ENCODE peak calls at places on chromosomes 5 and 9, in five cellular contexts. U is choroid plexus epithelial cell; P is fibroblast of the aortic adventitia; E is activated CD8-positive, alpha-beta T cell treated with anti-CD3 and anti-CD28 coated beads for 36 hours; L is PC-9. A is an unnamed sample.

GRCh38 chr5:171336486-171337206 is 27.6 kb downstream of the TLX3 start:
- DNase-seq in U (peak), P (peak), E (peak), L (peak), A (no peak)

GRCh38 chr5:126234563-126235195 is 188.5 kb upstream of the GRAMD2B start:
- DNase-seq in U (peak), P (peak), E (peak), L (no peak), A (peak)

GRCh38 chr5:89313804-89314588 is 431.0 kb upstream of the MEF2C start:
- DNase-seq in U (peak), P (peak), E (peak), L (no peak), A (peak)

GRCh38 chr5:164000241-164000640 is 494.8 kb downstream of the MAT2B start:
- DNase-seq in U (peak), P (no peak), E (no peak), L (no peak), A (no peak)

GRCh38 chr9:88537743-88538055 is 2.7 kb downstream of the NXNL2 start:
- DNase-seq in U (peak), P (peak), E (peak), L (no peak), A (no peak)

GRCh38 chr5:132010645-132011560 is 555 bp downstream of the ACSL6 start:
- DNase-seq in U (no peak), P (no peak), E (no peak), L (no peak), A (peak)

GRCh38 chr5:133240425-133241091 is 188.7 kb downstream of the HSPA4 start:
- DNase-seq in U (peak), P (peak), E (peak), L (peak), A (peak)

GRCh38 chr5:76290321-76290757 is 112.7 kb upstream of the IQGAP2 start:
- DNase-seq in U (no peak), P (no peak), E (no peak), L (peak), A (no peak)

GRCh38 chr5:35598707-35599370 is 18.8 kb upstream of the SPEF2 start:
- DNase-seq in U (peak), P (no peak), E (no peak), L (no peak), A (no peak)

GRCh38 chr5:170307575-170308465 is 10.2 kb upstream of the LCP2 start:
- DNase-seq in U (peak), P (peak), E (no peak), L (peak), A (peak)

GRCh38 chr5:36505021-36505420 is 101.4 kb upstream of the SLC1A3 start:
- DNase-seq in U (no peak), P (no peak), E (no peak), L (no peak), A (no peak)

GRCh38 chr5:51380603-51381207 is 2.5 kb upstream of the ISL1 start:
- DNase-seq in U (peak), P (peak), E (peak), L (no peak), A (peak)

GRCh38 chr5:13350754-13351153 is 593.7 kb downstream of the DNAH5 start:
- DNase-seq in U (no peak), P (peak), E (no peak), L (no peak), A (no peak)

GRCh38 chr9:91948061-91948422 is 2.0 kb downstream of the ROR2 start:
- DNase-seq in U (peak), P (peak), E (no peak), L (no peak), A (no peak)

GRCh38 chr9:34547960-34548603 is 25.3 kb upstream of the ENHO start:
- DNase-seq in U (peak), P (peak), E (peak), L (no peak), A (peak)

GRCh38 chr5:74542477-74542876 is 98.1 kb downstream of the ENC1 start:
- DNase-seq in U (peak), P (no peak), E (no peak), L (peak), A (no peak)

GRCh38 chr9:90773593-90773992 is 28.0 kb upstream of the SYK start:
- DNase-seq in U (no peak), P (no peak), E (no peak), L (no peak), A (no peak)

GRCh38 chr9:121222524-121223171 is 21.0 kb upstream of the RAB14 start:
- DNase-seq in U (peak), P (peak), E (no peak), L (no peak), A (no peak)

GRCh38 chr5:179163236-179164155 is 103.3 kb downstream of the ZNF354C start:
- DNase-seq in U (no peak), P (no peak), E (no peak), L (no peak), A (no peak)

GRCh38 chr5:54514269-54514668 is 3.3 kb upstream of the SNX18 start:
- DNase-seq in U (no peak), P (no peak), E (peak), L (no peak), A (no peak)

GRCh38 chr5:41527201-41527779 is 16.9 kb upstream of the PLCXD3 start:
- DNase-seq in U (peak), P (peak), E (no peak), L (peak), A (no peak)

GRCh38 chr9:125513634-125514413 is 193.2 kb downstream of the MAPKAP1 start:
- DNase-seq in U (peak), P (peak), E (peak), L (peak), A (peak)

GRCh38 chr5:125961150-125961549 is 462.1 kb upstream of the GRAMD2B start:
- DNase-seq in U (no peak), P (no peak), E (peak), L (no peak), A (no peak)

GRCh38 chr5:148733601-148734438 is 79.5 kb upstream of the HTR4 start:
- DNase-seq in U (peak), P (peak), E (peak), L (peak), A (peak)

GRCh38 chr5:134059758-134060495 is 54.6 kb upstream of the TCF7 start:
- DNase-seq in U (no peak), P (no peak), E (no peak), L (no peak), A (no peak)

GRCh38 chr9:134776080-134776796 is 104.4 kb upstream of the FCN2 start:
- DNase-seq in U (peak), P (peak), E (no peak), L (peak), A (no peak)

GRCh38 chr5:173612948-173613347 is 3.5 kb downstream of the BOD1 start:
- DNase-seq in U (peak), P (peak), E (no peak), L (no peak), A (no peak)

GRCh38 chr9:4519604-4520003 is 29.3 kb downstream of the SLC1A1 start:
- DNase-seq in U (no peak), P (no peak), E (peak), L (no peak), A (peak)

GRCh38 chr5:113965225-113965624 is 396.6 kb upstream of the KCNN2 start:
- DNase-seq in U (no peak), P (no peak), E (no peak), L (no peak), A (no peak)

GRCh38 chr9:91037511-91038482 is 236.2 kb downstream of the SYK start:
- DNase-seq in U (peak), P (peak), E (peak), L (peak), A (no peak)

GRCh38 chr5:104045987-104046386 is 483.4 kb upstream of the NUDT12 start:
- DNase-seq in U (no peak), P (no peak), E (no peak), L (no peak), A (no peak)

GRCh38 chr5:104053057-104053666 is 490.6 kb upstream of the NUDT12 start:
- DNase-seq in U (no peak), P (no peak), E (no peak), L (no peak), A (no peak)

GRCh38 chr5:104048231-104048630 is 485.6 kb upstream of the NUDT12 start:
- DNase-seq in U (peak), P (no peak), E (no peak), L (no peak), A (peak)

GRCh38 chr5:104049752-104050151 is 487.2 kb upstream of the NUDT12 start:
- DNase-seq in U (no peak), P (no peak), E (no peak), L (no peak), A (no peak)
- TF ChIP-seq CTCF in U (no peak), P (no peak), E (no peak), L (no peak), A (no peak)

GRCh38 chr9:135812961-135813360 is 94.4 kb downstream of the CAMSAP1 start:
- DNase-seq in U (no peak), P (no peak), E (no peak), L (no peak), A (no peak)
- TF ChIP-seq CTCF in U (no peak), P (no peak), E (no peak), L (no peak), A (no peak)

DNA sequence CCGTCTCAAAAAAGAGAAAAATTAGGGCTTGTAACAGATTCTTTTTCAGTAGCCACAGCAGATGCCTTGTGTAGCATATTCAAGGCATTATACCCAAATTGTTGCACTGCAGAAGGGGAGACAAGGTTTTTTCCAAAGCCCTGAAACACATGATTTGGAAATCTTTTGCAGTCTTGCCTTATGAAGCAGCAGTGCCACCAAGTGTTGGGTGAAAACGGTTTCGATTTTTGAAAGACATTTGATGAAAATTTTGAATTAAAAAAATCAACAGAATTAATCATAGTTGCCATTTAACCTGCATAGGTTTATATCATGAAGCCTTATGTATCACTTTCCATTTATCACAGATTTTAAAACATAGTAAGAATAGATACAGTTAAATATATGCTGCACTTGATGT is 479.5 kb downstream of the TAF11L14 start:
- DNase-seq in U (peak), P (peak), E (no peak), L (no peak), A (no peak)
- TF ChIP-seq CTCF in U (peak), P (no peak), E (no peak), L (peak), A (no peak)

DNA sequence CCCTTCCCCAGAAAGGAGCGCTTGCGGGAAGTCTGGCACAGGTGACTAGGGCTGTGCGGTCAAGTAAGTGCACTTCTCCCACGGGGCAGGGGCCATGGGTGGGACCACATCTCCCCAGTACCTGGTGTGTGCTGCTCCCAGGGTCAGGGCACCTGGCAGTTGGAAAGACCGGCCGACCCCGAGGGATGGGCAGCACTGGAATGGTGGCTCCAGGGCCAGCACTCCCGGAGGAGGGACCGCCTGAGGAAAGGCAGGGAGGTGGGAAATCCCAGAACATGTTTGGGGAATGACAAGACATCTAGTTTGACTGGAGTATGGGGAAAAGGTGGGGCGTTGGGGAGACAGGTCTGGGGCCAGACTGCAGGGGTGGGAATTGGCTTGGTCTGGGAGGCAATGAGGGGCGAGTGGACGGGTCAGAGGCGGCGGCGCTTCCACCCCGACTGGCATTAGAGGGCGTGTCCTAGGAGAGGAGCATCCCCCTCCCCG is 699 bp upstream of the GLIPR2 start:
- DNase-seq in U (no peak), P (no peak), E (no peak), L (no peak), A (no peak)
- TF ChIP-seq CTCF in U (no peak), P (no peak), E (no peak), L (no peak), A (no peak)

GRCh38 chr5:138491669-138492551 is 26.6 kb downstream of the EGR1 start:
- DNase-seq in U (peak), P (peak), E (peak), L (peak), A (peak)
- TF ChIP-seq CTCF in U (peak), P (no peak), E (no peak), L (no peak), A (no peak)

DNA sequence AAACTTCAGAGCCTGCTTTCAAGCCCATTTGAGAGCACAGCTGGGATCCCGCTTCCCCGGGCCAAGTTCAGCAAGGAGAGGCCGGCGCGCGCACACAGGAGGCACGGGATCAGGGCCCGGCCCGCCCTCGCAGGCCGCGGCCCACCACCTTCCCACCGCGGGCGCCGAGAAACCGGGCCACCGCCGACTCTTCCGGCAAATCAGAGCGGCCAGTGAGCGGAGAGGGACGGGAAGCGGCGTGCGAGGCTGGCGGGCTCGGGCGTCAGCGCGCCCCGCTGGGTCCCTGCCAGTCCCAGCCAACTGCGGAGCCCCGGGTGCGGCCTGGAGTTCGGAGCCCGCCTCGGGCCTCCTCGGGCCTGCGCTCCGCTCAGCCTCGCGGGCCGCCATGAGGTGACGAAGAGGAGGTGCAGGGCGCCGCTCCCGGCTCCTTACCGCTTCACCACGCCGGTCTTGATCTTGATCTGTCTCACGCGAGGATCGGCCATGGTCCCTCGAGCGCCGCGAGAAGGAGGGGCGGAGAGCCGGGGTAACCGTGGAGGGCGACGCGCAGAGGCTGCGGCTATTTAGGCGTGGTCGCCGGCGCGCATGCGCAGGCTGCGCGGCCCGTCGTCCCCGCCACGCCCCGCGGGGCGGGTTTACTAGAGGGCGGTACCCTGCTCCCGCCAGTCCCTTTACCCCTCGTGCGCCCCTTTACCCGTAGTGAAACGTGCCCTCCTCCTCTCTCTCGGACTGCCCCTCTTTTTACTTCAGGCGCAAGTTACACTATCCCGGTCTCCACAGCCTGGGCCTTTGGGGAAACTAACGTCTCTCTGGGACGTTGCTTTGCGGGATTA is at the start of gene TBCA:
- DNase-seq in U (peak), P (peak), E (peak), L (peak), A (peak)
- TF ChIP-seq CTCF in U (peak), P (peak), E (no peak), L (peak), A (peak)

GRCh38 chr9:112969730-112970129 is 42.3 kb downstream of the ZNF883 start:
- DNase-seq in U (no peak), P (no peak), E (no peak), L (no peak), A (no peak)

GRCh38 chr9:112970939-112971338 is 41.1 kb downstream of the ZNF883 start:
- DNase-seq in U (peak), P (no peak), E (no peak), L (no peak), A (no peak)

DNA sequence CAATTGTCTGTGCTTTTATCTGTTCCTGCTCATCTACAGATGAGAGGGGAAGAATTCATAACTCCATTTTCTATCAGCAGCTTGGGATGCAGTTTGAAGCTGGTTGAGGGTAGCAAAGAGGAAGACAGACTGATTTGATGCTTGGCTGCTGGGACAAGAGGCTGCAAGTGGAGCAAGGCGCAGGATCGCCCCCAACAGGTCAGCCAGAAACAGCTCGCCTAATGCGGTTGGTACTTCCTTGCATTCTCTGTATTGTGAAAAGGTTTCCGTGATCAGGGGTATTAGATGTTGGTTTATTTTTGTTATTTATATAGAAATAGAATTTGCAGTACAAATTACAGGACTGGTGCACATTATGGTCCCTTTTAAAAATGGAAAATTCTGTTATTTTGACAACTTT is 40.6 kb downstream of the ZNF883 start:
- DNase-seq in U (peak), P (peak), E (peak), L (no peak), A (no peak)
- TF ChIP-seq CTCF in U (peak), P (peak), E (no peak), L (peak), A (peak)

DNA sequence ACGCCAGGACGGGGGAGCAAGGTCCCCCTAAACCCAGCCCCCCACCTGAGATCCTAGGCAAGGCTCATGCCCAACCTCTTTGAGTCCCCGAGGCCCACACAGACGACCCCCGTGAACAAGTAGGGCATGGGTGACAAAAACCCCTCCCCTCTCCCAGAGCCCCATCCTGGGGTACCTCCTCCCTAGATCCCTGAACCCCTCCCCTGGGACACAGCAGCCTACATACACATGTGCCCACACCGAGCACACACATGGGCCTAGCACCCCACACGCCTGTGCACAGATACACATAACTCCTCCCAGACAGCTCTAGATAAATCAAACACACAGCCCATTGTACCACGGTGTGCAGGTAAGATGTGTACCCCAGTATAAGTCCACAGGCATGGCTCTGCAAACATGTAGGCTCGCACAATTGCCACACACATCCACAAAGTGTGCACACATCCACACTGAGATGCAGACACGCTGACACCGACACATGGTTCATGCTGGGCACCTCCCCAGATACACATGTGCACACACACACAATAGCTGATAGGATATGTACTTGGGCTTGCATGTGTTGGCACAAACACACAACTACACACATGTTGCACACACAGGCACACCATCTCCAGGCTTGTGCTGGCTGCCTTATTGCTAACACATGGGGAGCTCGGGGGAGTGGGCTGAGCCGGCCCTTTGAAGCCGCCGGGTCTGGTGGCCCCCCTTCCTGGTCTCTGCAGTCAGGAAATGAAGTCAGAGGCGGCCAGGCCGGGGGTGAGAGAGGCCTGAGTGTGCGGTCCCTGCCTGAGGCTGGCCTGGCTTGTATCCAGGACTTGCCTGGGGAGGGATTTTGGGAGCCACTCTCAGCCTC is 30.3 kb downstream of the GOLGA2 start:
- DNase-seq in U (peak), P (peak), E (peak), L (no peak), A (no peak)
- TF ChIP-seq CTCF in U (no peak), P (no peak), E (no peak), L (no peak), A (no peak)

GRCh38 chr5:80784451-80784850 is 129.7 kb upstream of the DHFR start:
- DNase-seq in U (no peak), P (no peak), E (no peak), L (no peak), A (no peak)

GRCh38 chr5:80780761-80781285 is 126.0 kb upstream of the DHFR start:
- DNase-seq in U (no peak), P (no peak), E (no peak), L (no peak), A (no peak)

GRCh38 chr5:80780024-80780423 is 125.2 kb upstream of the DHFR start:
- DNase-seq in U (no peak), P (no peak), E (no peak), L (no peak), A (no peak)

GRCh38 chr5:80782626-80783025 is 127.8 kb upstream of the DHFR start:
- DNase-seq in U (no peak), P (no peak), E (no peak), L (no peak), A (no peak)

DNA sequence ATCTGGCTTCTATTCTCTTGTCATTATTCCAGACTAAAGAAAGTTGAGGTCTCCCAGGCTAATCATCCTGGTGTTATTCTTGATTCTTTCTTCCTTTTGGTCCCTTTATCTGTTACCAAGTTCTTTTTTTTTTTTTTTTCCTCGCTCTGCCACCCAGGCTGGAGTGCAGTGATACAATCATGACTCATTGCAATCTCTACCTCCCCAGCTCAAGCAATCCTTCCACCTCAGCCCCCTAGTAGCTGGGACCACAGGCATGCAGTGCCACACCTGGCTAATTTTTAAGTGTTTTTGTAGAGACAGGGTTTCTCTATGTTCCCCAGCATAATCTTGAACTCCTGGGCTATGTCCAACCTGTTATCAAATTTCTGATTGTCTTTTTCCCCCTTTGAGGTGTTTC is 126.6 kb upstream of the DHFR start:
- DNase-seq in U (peak), P (peak), E (no peak), L (no peak), A (no peak)
- TF ChIP-seq CTCF in U (no peak), P (no peak), E (no peak), L (no peak), A (no peak)